ENCODE peak calls at places on chromosomes 11 and 22, in five cellular contexts. N is breast epithelium; Y is mesendoderm; G is CD8-positive, alpha-beta memory T cell; J is ovary. V is an unnamed sample.

GRCh38 chr22:19056951-19057401 is 65.2 kb downstream of the DGCR2 start:
- DNase-seq in N (no peak), Y (no peak), G (no peak), J (no peak), V (no peak)

GRCh38 chr22:20441631-20442484 is 4.2 kb upstream of the SCARF2 start:
- DNase-seq in N (no peak), Y (no peak), G (no peak), J (no peak), V (no peak)

GRCh38 chr11:65133724-65134123 is 595 bp downstream of the SYVN1 start:
- DNase-seq in N (no peak), Y (no peak), G (no peak), J (peak; percentile 56), V (no peak)

GRCh38 chr11:1702506-1702905 is 5.5 kb downstream of the KRTAP5-6 start:
- DNase-seq in N (no peak), Y (no peak), G (no peak), J (no peak), V (no peak)

GRCh38 chr11:60838132-60838531 is 3.8 kb upstream of the CCDC86 start:
- DNase-seq in N (no peak), Y (peak; percentile 66), G (no peak), J (no peak), V (no peak)

GRCh38 chr11:9691865-9692264 is 28.0 kb downstream of the SWAP70 start:
- DNase-seq in N (no peak), Y (no peak), G (no peak), J (no peak), V (no peak)

GRCh38 chr11:57778318-57779037 is 16.9 kb downstream of the CTNND1 start:
- DNase-seq in N (peak; percentile 91), Y (peak; percentile 99), G (no peak), J (peak; percentile 94), V (peak; percentile 92)

GRCh38 chr11:100640646-100641045 is 46.4 kb upstream of the ARHGAP42 start:
- DNase-seq in N (no peak), Y (no peak), G (no peak), J (no peak), V (no peak)

GRCh38 chr22:43152355-43153071 is 1.2 kb downstream of the TSPO start:
- DNase-seq in N (peak; percentile 74), Y (peak; percentile 11), G (peak; percentile 56), J (peak; percentile 62), V (peak; percentile 88)

GRCh38 chr11:111935331-111936044 is 1.7 kb upstream of the DIXDC1 start:
- DNase-seq in N (no peak), Y (no peak), G (no peak), J (no peak), V (no peak)

GRCh38 chr11:46247664-46248063 is 29.8 kb upstream of the CREB3L1 start:
- DNase-seq in N (no peak), Y (peak; percentile 94), G (no peak), J (no peak), V (peak; percentile 77)

GRCh38 chr11:72012091-72012630 is 13.5 kb downstream of the IL18BP start:
- DNase-seq in N (no peak), Y (no peak), G (no peak), J (no peak), V (no peak)

GRCh38 chr11:134562941-134563471 is 151.0 kb upstream of the B3GAT1 start:
- DNase-seq in N (no peak), Y (no peak), G (no peak), J (no peak), V (no peak)

GRCh38 chr11:2460540-2461252 is 15.9 kb downstream of the KCNQ1 start:
- DNase-seq in N (no peak), Y (no peak), G (no peak), J (no peak), V (peak; percentile 66)

GRCh38 chr22:42284230-42284591 is 13.8 kb upstream of the TCF20 start:
- DNase-seq in N (no peak), Y (no peak), G (no peak), J (no peak), V (no peak)

GRCh38 chr11:108973402-108974119 is 308.7 kb downstream of the DDX10 start:
- DNase-seq in N (no peak), Y (peak; percentile 81), G (no peak), J (no peak), V (no peak)

GRCh38 chr22:28829358-28830181 is 29.2 kb upstream of the XBP1 start:
- DNase-seq in N (peak; percentile 81), Y (peak; percentile 73), G (peak; percentile 59), J (peak; percentile 86), V (peak; percentile 85)

GRCh38 chr11:45532552-45532951 is 132.9 kb downstream of the CHST1 start:
- DNase-seq in N (no peak), Y (no peak), G (no peak), J (no peak), V (no peak)

GRCh38 chr11:71207563-71207962 is 44.8 kb downstream of the SHANK2 start:
- DNase-seq in N (peak; percentile 50), Y (no peak), G (no peak), J (no peak), V (no peak)

GRCh38 chr22:28142361-28142801 is 223.3 kb upstream of the PITPNB start:
- DNase-seq in N (no peak), Y (peak; percentile 51), G (no peak), J (no peak), V (no peak)

GRCh38 chr11:84383571-84383970 is 1097.4 kb upstream of the CCDC90B start:
- DNase-seq in N (no peak), Y (no peak), G (no peak), J (no peak), V (no peak)

GRCh38 chr11:2268911-2269600 is 1.3 kb downstream of the ASCL2 start:
- DNase-seq in N (peak; percentile 63), Y (peak; percentile 23), G (peak; percentile 38), J (no peak), V (peak; percentile 48)

GRCh38 chr11:104011031-104011430 is 25.4 kb upstream of the DDI1 start:
- DNase-seq in N (no peak), Y (no peak), G (no peak), J (no peak), V (no peak)

GRCh38 chr11:119774180-119774763 is 45.3 kb upstream of the NECTIN1 start:
- DNase-seq in N (no peak), Y (peak; percentile 72), G (no peak), J (no peak), V (no peak)

GRCh38 chr11:111702623-111703022 is 63.6 kb downstream of the PPP2R1B start:
- DNase-seq in N (no peak), Y (no peak), G (no peak), J (no peak), V (no peak)

GRCh38 chr22:44426981-44427380 is 71.1 kb downstream of the RTL6 start:
- DNase-seq in N (peak; percentile 30), Y (no peak), G (no peak), J (no peak), V (no peak)

DNA sequence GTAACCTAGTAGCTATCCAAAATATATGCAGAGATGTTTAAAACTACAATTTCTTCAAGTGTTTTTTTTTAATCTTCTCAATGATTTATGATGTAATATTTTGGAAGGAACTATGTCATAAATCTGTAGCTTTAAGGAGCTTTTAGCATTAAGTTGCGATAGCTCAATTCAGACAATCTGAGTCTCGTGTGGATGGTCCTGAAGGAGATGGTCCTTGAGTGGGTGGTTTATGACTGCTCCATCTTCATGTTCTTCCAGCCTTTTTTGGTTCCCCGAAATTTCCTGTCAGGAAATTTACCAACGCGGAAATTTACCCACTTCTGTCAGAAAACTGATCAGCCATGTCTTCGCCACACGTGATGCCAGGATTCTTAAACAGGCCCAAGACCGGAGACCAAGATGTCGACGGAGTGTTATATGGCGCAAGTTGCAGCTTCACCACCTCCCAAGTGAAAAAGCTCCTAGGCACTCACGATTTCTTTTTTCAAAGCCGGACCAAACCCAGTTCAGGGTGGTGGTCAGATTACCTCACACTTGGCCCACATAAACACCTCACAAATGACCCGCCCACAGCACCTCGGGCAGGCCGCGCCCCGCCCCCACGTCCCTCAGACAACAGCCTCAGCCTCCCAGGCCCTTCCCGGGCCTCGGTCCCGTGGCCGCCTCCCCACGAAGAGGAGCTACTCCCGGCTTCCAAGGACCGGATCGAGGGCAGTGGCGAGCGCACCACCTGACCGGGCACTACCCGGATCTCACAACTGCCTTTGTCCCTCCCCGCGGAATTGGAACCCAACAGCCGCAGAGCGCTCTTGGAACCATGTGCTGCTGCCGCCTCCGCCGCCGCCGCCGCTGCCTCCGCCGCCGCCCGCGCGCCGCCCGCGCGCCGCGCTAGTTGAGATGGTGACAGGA is at the start of gene MORC2:
- DNase-seq in N (no peak), Y (peak; percentile 88), G (no peak), J (peak; percentile 67), V (peak; percentile 75)
- H3K4me1 ChIP-seq in N (peaks cover 9% of the 10 kb centered on the region), Y (peaks cover 18% of the 10 kb centered on the region), G (peaks cover 24% of the 10 kb centered on the region), J (peaks cover 3% of the 10 kb centered on the region), V (no peaks in the 10 kb centered on the region)

GRCh38 chr11:128299132-128299726 is 288.1 kb downstream of the ETS1 start:
- DNase-seq in N (no peak), Y (no peak), G (no peak), J (no peak), V (no peak)
- H3K36me3 ChIP-seq in N (no peaks in the 10 kb centered on the region), Y (no peaks in the 10 kb centered on the region), G (no peaks in the 10 kb centered on the region), J (no peaks in the 10 kb centered on the region), V (no peaks in the 10 kb centered on the region)

DNA sequence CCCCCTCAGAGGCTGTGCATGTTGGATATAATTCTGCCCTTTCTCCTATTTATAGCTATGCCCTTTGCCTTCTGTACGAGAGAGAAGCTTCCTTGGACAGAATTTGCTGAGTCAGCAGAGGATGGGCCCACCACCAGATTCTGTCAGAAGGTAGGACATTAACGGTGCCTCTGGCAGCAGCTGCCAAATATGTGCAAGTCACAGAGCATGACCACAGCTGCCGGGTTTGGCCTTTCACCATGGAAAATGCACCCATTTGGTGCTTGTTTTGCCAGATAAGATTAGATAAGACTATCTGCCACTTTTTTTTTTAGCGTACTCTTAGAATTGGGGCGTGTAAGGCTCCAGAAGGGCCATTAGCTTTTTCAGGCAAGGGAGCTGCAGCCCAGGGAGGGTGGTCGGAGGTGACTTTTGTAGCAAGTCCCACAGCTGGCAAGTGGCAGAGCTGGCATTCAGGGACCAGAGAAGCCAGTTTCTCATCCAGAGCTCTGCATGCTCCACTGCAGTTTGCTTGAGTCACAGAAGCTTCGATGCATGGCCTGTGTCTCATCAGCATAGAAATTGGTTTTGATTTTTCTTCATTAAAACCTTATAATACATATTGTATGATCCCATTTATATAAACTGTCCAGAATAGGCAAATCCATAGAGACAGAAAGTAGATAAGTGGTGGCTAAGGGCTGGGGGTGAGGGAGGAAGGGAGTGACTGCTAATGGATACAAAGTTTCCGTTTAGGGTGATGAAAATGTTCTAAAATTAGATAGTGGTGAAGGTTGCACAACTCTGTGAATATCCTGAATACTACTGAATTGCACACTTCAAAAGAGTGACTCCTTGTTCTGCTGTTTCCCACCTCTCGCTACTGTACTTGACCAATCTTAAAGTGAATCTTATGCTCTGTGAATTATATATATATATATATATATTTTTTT is 15.8 kb downstream of the UPB1 start:
- DNase-seq in N (no peak), Y (peak; percentile 63), G (no peak), J (no peak), V (no peak)
- H3K4me1 ChIP-seq in N (no peaks in the 10 kb centered on the region), Y (peaks cover 3% of the 10 kb centered on the region), G (no peaks in the 10 kb centered on the region), J (no peaks in the 10 kb centered on the region), V (peaks cover 34% of the 10 kb centered on the region)

DNA sequence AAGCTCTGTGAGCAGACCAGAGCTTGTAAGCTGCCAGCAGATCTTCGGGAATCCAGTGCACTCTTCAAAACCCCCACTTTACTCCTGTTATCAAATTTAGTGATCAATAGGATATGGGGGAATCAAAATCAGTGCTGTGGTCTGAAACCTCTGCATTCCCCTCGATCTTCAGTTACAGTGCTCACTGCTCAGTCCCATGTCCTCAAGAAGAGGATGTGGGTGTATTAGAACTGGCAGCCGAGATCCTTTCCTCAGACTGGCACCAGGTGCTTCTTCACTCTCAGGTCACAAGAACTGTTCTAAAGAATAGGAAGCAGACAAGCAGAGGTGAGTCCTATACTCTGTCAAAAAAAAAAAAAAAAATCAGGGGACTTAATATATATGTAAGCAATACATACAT is 15.3 kb upstream of the MAML2 start:
- DNase-seq in N (no peak), Y (no peak), G (no peak), J (no peak), V (no peak)
- H3K36me3 ChIP-seq in N (no peaks in the 10 kb centered on the region), Y (no peaks in the 10 kb centered on the region), G (peaks cover 23% of the 10 kb centered on the region), J (no peaks in the 10 kb centered on the region), V (peaks cover 18% of the 10 kb centered on the region)

GRCh38 chr11:12799373-12799835 is 125.2 kb downstream of the TEAD1 start:
- DNase-seq in N (no peak), Y (no peak), G (no peak), J (no peak), V (no peak)
- H3K4me1 ChIP-seq in N (peaks cover 27% of the 10 kb centered on the region), Y (peaks cover 42% of the 10 kb centered on the region), G (no peaks in the 10 kb centered on the region), J (peaks cover 29% of the 10 kb centered on the region), V (peaks cover 39% of the 10 kb centered on the region)

V was measured in transverse colon.